ENCODE peak calls at places on chromosomes 4 and X, in six cellular contexts. One of them, this sample, is unnamed.

GRCh38 chr4:152956650-152957436 is 20.7 kb downstream of the FHDC1 start:
- DNase-seq in stimulated activated CD8-positive, alpha-beta memory T cell treated with anti-CD3 and anti-CD28 coated beads, Interleukin-2, amount 100 ng/mL, for 48 hours: no peak
- DNase-seq in GM06990: no peak
- DNase-seq in AG08396: peak
- DNase-seq in DMS79 treated with DMSO at 0.1 percent for 48 hours: no peak
- DNase-seq in psoas muscle: no peak
- DNase-seq in this sample: no peak

GRCh38 chr4:125322363-125322730 is 7.6 kb downstream of the FAT4 start:
- DNase-seq in psoas muscle: no peak
- DNase-seq in AG08396: peak
- DNase-seq in GM06990: no peak
- DNase-seq in stimulated activated CD8-positive, alpha-beta memory T cell treated with anti-CD3 and anti-CD28 coated beads, Interleukin-2, amount 100 ng/mL, for 48 hours: no peak
- DNase-seq in DMS79 treated with DMSO at 0.1 percent for 48 hours: no peak
- DNase-seq in this sample: no peak

GRCh38 chr4:186104114-186104894 is at the start of gene FAM149A:
- DNase-seq in GM06990: peak
- DNase-seq in AG08396: no peak
- DNase-seq in DMS79 treated with DMSO at 0.1 percent for 48 hours: peak
- DNase-seq in stimulated activated CD8-positive, alpha-beta memory T cell treated with anti-CD3 and anti-CD28 coated beads, Interleukin-2, amount 100 ng/mL, for 48 hours: peak
- DNase-seq in psoas muscle: peak
- DNase-seq in this sample: no peak

GRCh38 chr4:58138786-58139185 is 1028.6 kb upstream of the IGFBP7 start:
- DNase-seq in psoas muscle: no peak
- DNase-seq in AG08396: no peak
- DNase-seq in DMS79 treated with DMSO at 0.1 percent for 48 hours: no peak
- DNase-seq in stimulated activated CD8-positive, alpha-beta memory T cell treated with anti-CD3 and anti-CD28 coated beads, Interleukin-2, amount 100 ng/mL, for 48 hours: no peak
- DNase-seq in GM06990: no peak
- DNase-seq in this sample: no peak

GRCh38 chrX:45842916-45843315 is 642.2 kb upstream of the DIPK2B start:
- DNase-seq in stimulated activated CD8-positive, alpha-beta memory T cell treated with anti-CD3 and anti-CD28 coated beads, Interleukin-2, amount 100 ng/mL, for 48 hours: no peak
- DNase-seq in psoas muscle: no peak
- DNase-seq in GM06990: no peak
- DNase-seq in AG08396: no peak
- DNase-seq in DMS79 treated with DMSO at 0.1 percent for 48 hours: no peak
- DNase-seq in this sample: no peak

GRCh38 chr4:28233758-28234157 is 1373.1 kb downstream of the STIM2 start:
- DNase-seq in AG08396: no peak
- DNase-seq in psoas muscle: no peak
- DNase-seq in stimulated activated CD8-positive, alpha-beta memory T cell treated with anti-CD3 and anti-CD28 coated beads, Interleukin-2, amount 100 ng/mL, for 48 hours: no peak
- DNase-seq in GM06990: no peak
- DNase-seq in DMS79 treated with DMSO at 0.1 percent for 48 hours: no peak
- DNase-seq in this sample: no peak

GRCh38 chrX:145923376-145923775 is 105.7 kb downstream of the SLITRK2 start:
- DNase-seq in AG08396: no peak
- DNase-seq in GM06990: no peak
- DNase-seq in stimulated activated CD8-positive, alpha-beta memory T cell treated with anti-CD3 and anti-CD28 coated beads, Interleukin-2, amount 100 ng/mL, for 48 hours: no peak
- DNase-seq in DMS79 treated with DMSO at 0.1 percent for 48 hours: no peak
- DNase-seq in psoas muscle: no peak
- DNase-seq in this sample: no peak

GRCh38 chr4:84565951-84566350 is 17.0 kb upstream of the CDS1 start:
- DNase-seq in AG08396: no peak
- DNase-seq in DMS79 treated with DMSO at 0.1 percent for 48 hours: no peak
- DNase-seq in psoas muscle: no peak
- DNase-seq in GM06990: no peak
- DNase-seq in stimulated activated CD8-positive, alpha-beta memory T cell treated with anti-CD3 and anti-CD28 coated beads, Interleukin-2, amount 100 ng/mL, for 48 hours: no peak
- DNase-seq in this sample: no peak

GRCh38 chrX:4547218-4547836 is 833.9 kb upstream of the PRKX start:
- DNase-seq in stimulated activated CD8-positive, alpha-beta memory T cell treated with anti-CD3 and anti-CD28 coated beads, Interleukin-2, amount 100 ng/mL, for 48 hours: peak
- DNase-seq in DMS79 treated with DMSO at 0.1 percent for 48 hours: peak
- DNase-seq in AG08396: peak
- DNase-seq in GM06990: peak
- DNase-seq in psoas muscle: no peak
- DNase-seq in this sample: peak

GRCh38 chr4:98778206-98778605 is 119.8 kb upstream of the TSPAN5 start:
- DNase-seq in DMS79 treated with DMSO at 0.1 percent for 48 hours: no peak
- DNase-seq in AG08396: peak
- DNase-seq in GM06990: no peak
- DNase-seq in psoas muscle: no peak
- DNase-seq in stimulated activated CD8-positive, alpha-beta memory T cell treated with anti-CD3 and anti-CD28 coated beads, Interleukin-2, amount 100 ng/mL, for 48 hours: no peak
- DNase-seq in this sample: peak

GRCh38 chr4:37837446-37837845 is 11.0 kb downstream of the PGM2 start:
- DNase-seq in GM06990: no peak
- DNase-seq in stimulated activated CD8-positive, alpha-beta memory T cell treated with anti-CD3 and anti-CD28 coated beads, Interleukin-2, amount 100 ng/mL, for 48 hours: no peak
- DNase-seq in AG08396: peak
- DNase-seq in psoas muscle: no peak
- DNase-seq in DMS79 treated with DMSO at 0.1 percent for 48 hours: no peak
- DNase-seq in this sample: no peak

GRCh38 chr4:20433101-20433705 is 181.5 kb downstream of the SLIT2 start:
- DNase-seq in psoas muscle: no peak
- DNase-seq in GM06990: no peak
- DNase-seq in stimulated activated CD8-positive, alpha-beta memory T cell treated with anti-CD3 and anti-CD28 coated beads, Interleukin-2, amount 100 ng/mL, for 48 hours: no peak
- DNase-seq in DMS79 treated with DMSO at 0.1 percent for 48 hours: no peak
- DNase-seq in AG08396: no peak
- DNase-seq in this sample: no peak

GRCh38 chr4:25481648-25482047 is 104.6 kb downstream of the ANAPC4 start:
- DNase-seq in psoas muscle: no peak
- DNase-seq in stimulated activated CD8-positive, alpha-beta memory T cell treated with anti-CD3 and anti-CD28 coated beads, Interleukin-2, amount 100 ng/mL, for 48 hours: no peak
- DNase-seq in DMS79 treated with DMSO at 0.1 percent for 48 hours: no peak
- DNase-seq in GM06990: no peak
- DNase-seq in AG08396: no peak
- DNase-seq in this sample: no peak

GRCh38 chrX:27336466-27337091 is 126.6 kb downstream of the PPP4R3C start:
- DNase-seq in GM06990: no peak
- DNase-seq in stimulated activated CD8-positive, alpha-beta memory T cell treated with anti-CD3 and anti-CD28 coated beads, Interleukin-2, amount 100 ng/mL, for 48 hours: peak
- DNase-seq in DMS79 treated with DMSO at 0.1 percent for 48 hours: no peak
- DNase-seq in psoas muscle: no peak
- DNase-seq in AG08396: peak
- DNase-seq in this sample: no peak

GRCh38 chr4:141132689-141133145 is 552 bp downstream of the RNF150 start:
- DNase-seq in stimulated activated CD8-positive, alpha-beta memory T cell treated with anti-CD3 and anti-CD28 coated beads, Interleukin-2, amount 100 ng/mL, for 48 hours: no peak
- DNase-seq in AG08396: peak
- DNase-seq in psoas muscle: peak
- DNase-seq in DMS79 treated with DMSO at 0.1 percent for 48 hours: peak
- DNase-seq in GM06990: no peak
- DNase-seq in this sample: no peak

GRCh38 chr4:17077105-17077504 is 178.7 kb upstream of the LDB2 start:
- DNase-seq in psoas muscle: no peak
- DNase-seq in DMS79 treated with DMSO at 0.1 percent for 48 hours: no peak
- DNase-seq in AG08396: no peak
- DNase-seq in GM06990: no peak
- DNase-seq in stimulated activated CD8-positive, alpha-beta memory T cell treated with anti-CD3 and anti-CD28 coated beads, Interleukin-2, amount 100 ng/mL, for 48 hours: no peak
- DNase-seq in this sample: no peak

GRCh38 chr4:150217192-150217591 is 138.9 kb downstream of the DCLK2 start:
- DNase-seq in DMS79 treated with DMSO at 0.1 percent for 48 hours: peak
- DNase-seq in stimulated activated CD8-positive, alpha-beta memory T cell treated with anti-CD3 and anti-CD28 coated beads, Interleukin-2, amount 100 ng/mL, for 48 hours: no peak
- DNase-seq in AG08396: peak
- DNase-seq in GM06990: no peak
- DNase-seq in psoas muscle: no peak
- DNase-seq in this sample: peak

GRCh38 chrX:102067966-102068723 is 57.3 kb upstream of the TCEAL2 start:
- DNase-seq in DMS79 treated with DMSO at 0.1 percent for 48 hours: peak
- DNase-seq in GM06990: no peak
- DNase-seq in psoas muscle: no peak
- DNase-seq in stimulated activated CD8-positive, alpha-beta memory T cell treated with anti-CD3 and anti-CD28 coated beads, Interleukin-2, amount 100 ng/mL, for 48 hours: no peak
- DNase-seq in AG08396: peak
- DNase-seq in this sample: peak

GRCh38 chr4:19694829-19695228 is 556.9 kb upstream of the SLIT2 start:
- DNase-seq in psoas muscle: no peak
- DNase-seq in DMS79 treated with DMSO at 0.1 percent for 48 hours: no peak
- DNase-seq in GM06990: no peak
- DNase-seq in AG08396: no peak
- DNase-seq in stimulated activated CD8-positive, alpha-beta memory T cell treated with anti-CD3 and anti-CD28 coated beads, Interleukin-2, amount 100 ng/mL, for 48 hours: no peak
- DNase-seq in this sample: no peak

GRCh38 chr4:692771-693554 is 4.0 kb upstream of the SLC49A3 start:
- DNase-seq in stimulated activated CD8-positive, alpha-beta memory T cell treated with anti-CD3 and anti-CD28 coated beads, Interleukin-2, amount 100 ng/mL, for 48 hours: no peak
- DNase-seq in AG08396: no peak
- DNase-seq in psoas muscle: no peak
- DNase-seq in GM06990: no peak
- DNase-seq in DMS79 treated with DMSO at 0.1 percent for 48 hours: no peak
- DNase-seq in this sample: no peak

GRCh38 chr4:144732584-144733130 is 86.7 kb downstream of the HHIP start:
- DNase-seq in stimulated activated CD8-positive, alpha-beta memory T cell treated with anti-CD3 and anti-CD28 coated beads, Interleukin-2, amount 100 ng/mL, for 48 hours: no peak
- DNase-seq in DMS79 treated with DMSO at 0.1 percent for 48 hours: no peak
- DNase-seq in psoas muscle: no peak
- DNase-seq in AG08396: no peak
- DNase-seq in GM06990: no peak
- DNase-seq in this sample: no peak

GRCh38 chr4:154490261-154490588 is 1.4 kb downstream of the DCHS2 start:
- DNase-seq in AG08396: no peak
- DNase-seq in GM06990: no peak
- DNase-seq in DMS79 treated with DMSO at 0.1 percent for 48 hours: no peak
- DNase-seq in stimulated activated CD8-positive, alpha-beta memory T cell treated with anti-CD3 and anti-CD28 coated beads, Interleukin-2, amount 100 ng/mL, for 48 hours: no peak
- DNase-seq in psoas muscle: peak
- DNase-seq in this sample: no peak

GRCh38 chr4:73396993-73397972 is 6.8 kb upstream of the ALB start:
- DNase-seq in GM06990: no peak
- DNase-seq in psoas muscle: no peak
- DNase-seq in DMS79 treated with DMSO at 0.1 percent for 48 hours: no peak
- DNase-seq in AG08396: no peak
- DNase-seq in stimulated activated CD8-positive, alpha-beta memory T cell treated with anti-CD3 and anti-CD28 coated beads, Interleukin-2, amount 100 ng/mL, for 48 hours: no peak
- DNase-seq in this sample: no peak

GRCh38 chrX:76220856-76221255 is 48.0 kb downstream of the PBDC1 start:
- DNase-seq in stimulated activated CD8-positive, alpha-beta memory T cell treated with anti-CD3 and anti-CD28 coated beads, Interleukin-2, amount 100 ng/mL, for 48 hours: no peak
- DNase-seq in psoas muscle: no peak
- DNase-seq in AG08396: no peak
- DNase-seq in DMS79 treated with DMSO at 0.1 percent for 48 hours: no peak
- DNase-seq in GM06990: no peak
- DNase-seq in this sample: no peak

GRCh38 chr4:10891866-10892265 is 207.3 kb upstream of the CLNK start:
- DNase-seq in AG08396: no peak
- DNase-seq in psoas muscle: no peak
- DNase-seq in DMS79 treated with DMSO at 0.1 percent for 48 hours: no peak
- DNase-seq in GM06990: no peak
- DNase-seq in stimulated activated CD8-positive, alpha-beta memory T cell treated with anti-CD3 and anti-CD28 coated beads, Interleukin-2, amount 100 ng/mL, for 48 hours: no peak
- DNase-seq in this sample: no peak

GRCh38 chr4:2363951-2364653 is 54.3 kb downstream of the ZFYVE28 start:
- DNase-seq in stimulated activated CD8-positive, alpha-beta memory T cell treated with anti-CD3 and anti-CD28 coated beads, Interleukin-2, amount 100 ng/mL, for 48 hours: no peak
- DNase-seq in AG08396: no peak
- DNase-seq in DMS79 treated with DMSO at 0.1 percent for 48 hours: no peak
- DNase-seq in psoas muscle: no peak
- DNase-seq in GM06990: no peak
- DNase-seq in this sample: no peak

GRCh38 chrX:2855761-2856160 is 27.0 kb downstream of the GYG2 start:
- DNase-seq in DMS79 treated with DMSO at 0.1 percent for 48 hours: no peak
- DNase-seq in psoas muscle: no peak
- DNase-seq in stimulated activated CD8-positive, alpha-beta memory T cell treated with anti-CD3 and anti-CD28 coated beads, Interleukin-2, amount 100 ng/mL, for 48 hours: no peak
- DNase-seq in GM06990: no peak
- DNase-seq in AG08396: no peak
- DNase-seq in this sample: no peak